ENCODE peak calls at places on chromosome 13, in five cellular contexts. M is cardiac muscle cell, J is thyroid gland, V is mammary epithelial cell, G is GM23338. C is an unnamed sample. For H3K4me1, the result is how much of the 10 kb centered on the place peaks cover.

GRCh38 chr13:28754698-28755545 is 36.2 kb upstream of the SLC46A3 start:
- DNase-seq in M (peak), J (peak), V (no peak), G (peak), C (no peak)

GRCh38 chr13:113544071-113544891 is 40.3 kb upstream of the TFDP1 start:
- DNase-seq in M (no peak), J (no peak), V (no peak), G (no peak), C (no peak)

GRCh38 chr13:104809483-104809882 is 1726.0 kb downstream of the EFNB2 start:
- DNase-seq in M (peak), J (no peak), V (peak), G (no peak), C (no peak)

GRCh38 chr13:99357920-99358319 is 50.7 kb upstream of the GPR183 start:
- DNase-seq in M (no peak), J (no peak), V (no peak), G (no peak), C (no peak)

GRCh38 chr13:107117327-107118012 is 549.5 kb upstream of the ARGLU1 start:
- DNase-seq in M (no peak), J (no peak), V (no peak), G (no peak), C (no peak)

GRCh38 chr13:50140742-50141659 is 125.8 kb downstream of the KCNRG start:
- DNase-seq in M (peak), J (no peak), V (no peak), G (peak), C (no peak)

GRCh38 chr13:73096173-73097117 is 37.6 kb downstream of the KLF5 start:
- DNase-seq in M (no peak), J (peak), V (peak), G (no peak), C (no peak)

GRCh38 chr13:99905224-99905623 is 66.3 kb downstream of the ZIC5 start:
- DNase-seq in M (no peak), J (no peak), V (no peak), G (no peak), C (no peak)

GRCh38 chr13:23020246-23020843 is 160.4 kb upstream of the SGCG start:
- DNase-seq in M (peak), J (peak), V (peak), G (peak), C (peak)

GRCh38 chr13:50156140-50156539 is 140.9 kb downstream of the KCNRG start:
- DNase-seq in M (peak), J (no peak), V (peak), G (no peak), C (no peak)

GRCh38 chr13:104057851-104058250 is 991.6 kb upstream of the SLC10A2 start:
- DNase-seq in M (no peak), J (no peak), V (no peak), G (no peak), C (no peak)

GRCh38 chr13:57633141-57633949 is 1.8 kb downstream of the PCDH17 start:
- DNase-seq in M (peak), J (peak), V (no peak), G (peak), C (peak)

GRCh38 chr13:51643882-51644281 is 59.6 kb downstream of the WDFY2 start:
- DNase-seq in M (peak), J (no peak), V (peak), G (no peak), C (no peak)

GRCh38 chr13:112693831-112694497 is 4.1 kb downstream of the ATP11A start:
- DNase-seq in M (peak), J (peak), V (peak), G (no peak), C (peak)

GRCh38 chr13:105177265-105177900 is 1358.1 kb downstream of the EFNB2 start:
- DNase-seq in M (no peak), J (no peak), V (no peak), G (no peak), C (no peak)

GRCh38 chr13:87680298-87680697 is 9.1 kb downstream of the SLITRK5 start:
- DNase-seq in M (no peak), J (peak), V (no peak), G (no peak), C (no peak)

GRCh38 chr13:47964863-47965262 is 36.2 kb downstream of the SUCLA2 start:
- DNase-seq in M (no peak), J (no peak), V (no peak), G (no peak), C (no peak)

GRCh38 chr13:37173214-37173613 is 67.8 kb upstream of the CSNK1A1L start:
- DNase-seq in M (peak), J (no peak), V (no peak), G (peak), C (no peak)

GRCh38 chr13:28574617-28575142 is 79.8 kb upstream of the FLT1 start:
- DNase-seq in M (peak), J (no peak), V (peak), G (no peak), C (no peak)

GRCh38 chr13:107367258-107367657 is 799.3 kb upstream of the ARGLU1 start:
- DNase-seq in M (no peak), J (no peak), V (no peak), G (no peak), C (no peak)

GRCh38 chr13:48304132-48304876 is 753 bp downstream of the RB1 start:
- DNase-seq in M (peak), J (peak), V (peak), G (no peak), C (peak)

GRCh38 chr13:24251525-24251924 is 57.9 kb upstream of the C1QTNF9 start:
- DNase-seq in M (no peak), J (peak), V (no peak), G (no peak), C (no peak)
- TF ChIP-seq CTCF in M (no peak), J (no peak), V (no peak), G (no peak), C (no peak)

GRCh38 chr13:30337061-30337601 is 29.8 kb upstream of the KATNAL1 start:
- DNase-seq in M (no peak), J (no peak), V (no peak), G (no peak), C (no peak)
- H3K4me1 ChIP-seq in M (under half), J (under half), V (under half), G (under half), C (under half)

GRCh38 chr13:80551650-80552497 is 210.9 kb upstream of the SPRY2 start:
- DNase-seq in M (no peak), J (no peak), V (no peak), G (no peak), C (no peak)
- H3K27ac ChIP-seq in M (no peak), J (no peak), V (no peak), G (no peak), C (no peak)

GRCh38 chr13:79442706-79443105 is 36.7 kb upstream of the RBM26 start:
- DNase-seq in M (no peak), J (no peak), V (no peak), G (no peak), C (no peak)
- TF ChIP-seq CTCF in M (no peak), J (no peak), V (no peak), G (no peak), C (no peak)

GRCh38 chr13:41136396-41137031 is 3.9 kb upstream of the KBTBD6 start:
- DNase-seq in M (no peak), J (no peak), V (no peak), G (no peak), C (no peak)
- H3K4me1 ChIP-seq in M (under half), J (under half), V (under half), G (under half), C (under half)

C was measured in testis.